ENCODE peak calls at places on chromosomes 11 and 22, in nine cellular contexts. C is OCI-LY7; D is stimulated activated CD4-positive, alpha-beta T cell treated with anti-CD3 and anti-CD28 coated beads, Interleukin-12 subunit alpha, Interleukin-12 subunit beta, amount 100 ng/mL, for 48 hours; M is pancreas; K is hypothalamus; L is iris pigment epithelial cell; U is mammary epithelial cell; S is ACHN; I is transverse colon. Q is an unnamed sample.

GRCh38 chr11:64210301-64211020 is 3.9 kb downstream of the FERMT3 start:
- DNase-seq in C (no peak), U (no peak), K (no peak), S (no peak), I (no peak), D (no peak), M (peak; percentile 16), L (no peak), Q (no peak)

GRCh38 chr11:35237345-35237744 is 98.4 kb downstream of the CD44 start:
- DNase-seq in C (no peak), D (no peak), S (no peak), I (no peak), U (no peak), L (no peak), M (no peak), K (no peak), Q (no peak)

GRCh38 chr22:37411655-37412054 is 15.6 kb downstream of the ELFN2 start:
- DNase-seq in D (no peak), C (no peak), M (no peak), L (no peak), I (no peak), K (no peak), U (no peak), S (no peak), Q (no peak)

GRCh38 chr11:116579857-116580727 is 192.7 kb downstream of the BUD13 start:
- DNase-seq in L (no peak), M (no peak), I (no peak), K (peak; percentile 17), U (no peak), D (no peak), S (no peak), C (no peak), Q (no peak)

GRCh38 chr22:41288245-41288946 is 2.4 kb upstream of the RANGAP1 start:
- DNase-seq in K (no peak), L (peak; percentile 71), S (peak; percentile 80), U (peak; percentile 93), M (peak; percentile 59), D (no peak), C (no peak), I (peak; percentile 35), Q (no peak)

GRCh38 chr11:94674005-94674491 is 94.1 kb upstream of the AMOTL1 start:
- DNase-seq in U (peak; percentile 51), M (no peak), S (no peak), D (no peak), I (no peak), K (no peak), L (no peak), C (no peak), Q (no peak)

GRCh38 chr11:65695459-65696241 is 16.4 kb upstream of the KAT5 start:
- DNase-seq in I (peak; percentile 82), L (no peak), K (no peak), D (no peak), M (peak; percentile 70), U (peak; percentile 57), S (no peak), C (no peak), Q (no peak)

GRCh38 chr11:68036717-68037239 is 2.0 kb upstream of the TCIRG1 start:
- DNase-seq in L (no peak), I (peak; percentile 65), K (no peak), C (no peak), S (no peak), M (peak; percentile 68), U (no peak), D (no peak), Q (no peak)

GRCh38 chr11:34143048-34143447 is 37.6 kb downstream of the NAT10 start:
- DNase-seq in D (no peak), C (no peak), S (no peak), L (no peak), I (no peak), M (no peak), K (no peak), U (no peak), Q (no peak)

GRCh38 chr11:72584933-72585597 is 89.2 kb downstream of the PDE2A start:
- DNase-seq in U (no peak), M (no peak), C (no peak), S (no peak), L (no peak), K (no peak), I (no peak), D (no peak), Q (no peak)

GRCh38 chr11:3080104-3080503 is 22.9 kb upstream of the CARS1 start:
- DNase-seq in M (no peak), L (peak; percentile 54), S (no peak), U (no peak), C (no peak), K (no peak), D (no peak), I (no peak), Q (no peak)

GRCh38 chr22:31898406-31898805 is 45.9 kb upstream of the YWHAH start:
- DNase-seq in I (no peak), D (no peak), C (no peak), K (no peak), M (no peak), S (no peak), U (no peak), L (no peak), Q (no peak)

GRCh38 chr11:1784761-1785650 is 21.3 kb upstream of the CTSD start:
- DNase-seq in S (no peak), M (no peak), D (no peak), U (no peak), K (no peak), C (no peak), L (no peak), I (no peak), Q (no peak)

GRCh38 chr11:26344647-26345046 is 12.7 kb downstream of the ANO3 start:
- DNase-seq in L (peak; percentile 9), M (no peak), D (no peak), U (no peak), C (no peak), K (no peak), I (no peak), S (no peak), Q (no peak)

GRCh38 chr11:122697636-122698167 is 42.2 kb downstream of the UBASH3B start:
- DNase-seq in D (no peak), U (peak; percentile 77), M (no peak), I (no peak), C (peak; percentile 98), S (no peak), L (peak; percentile 81), K (no peak), Q (no peak)

GRCh38 chr11:105000797-105001196 is 22.2 kb downstream of the CASP5 start:
- DNase-seq in S (peak; percentile 12), L (no peak), K (no peak), C (peak; percentile 19), U (no peak), I (peak; percentile 29), D (peak; percentile 61), M (no peak), Q (no peak)

GRCh38 chr11:6608726-6609501 is 3.1 kb downstream of the TAF10 start:
- DNase-seq in I (no peak), M (no peak), L (no peak), K (no peak), S (no peak), D (no peak), C (no peak), U (no peak), Q (no peak)

GRCh38 chr11:6655020-6655789 is 404 bp downstream of the DCHS1 start:
- DNase-seq in L (no peak), D (no peak), S (no peak), U (no peak), I (no peak), M (no peak), K (no peak), C (no peak), Q (no peak)

GRCh38 chr22:37334859-37335818 is 52.8 kb downstream of the CYTH4 start:
- DNase-seq in U (no peak), K (no peak), M (no peak), C (no peak), S (no peak), I (no peak), L (no peak), D (no peak), Q (no peak)

GRCh38 chr11:121451178-121451981 is 734 bp upstream of the SORL1 start:
- DNase-seq in C (peak; percentile 79), S (no peak), I (peak; percentile 90), D (no peak), M (no peak), K (no peak), L (no peak), U (no peak), Q (no peak)

GRCh38 chr11:65150513-65151271 is 16.4 kb upstream of the SYVN1 start:
- DNase-seq in L (peak; percentile 66), I (peak; percentile 89), D (peak; percentile 14), C (no peak), S (peak; percentile 78), K (peak; percentile 79), U (peak; percentile 93), M (peak; percentile 89), Q (no peak)

GRCh38 chr11:62004473-62004872 is 37.0 kb upstream of the FTH1 start:
- DNase-seq in U (peak; percentile 32), S (no peak), K (no peak), M (peak; percentile 43), D (no peak), C (no peak), I (peak; percentile 33), L (peak; percentile 95), Q (no peak)

GRCh38 chr11:380491-380890 is 11.2 kb downstream of the B4GALNT4 start:
- DNase-seq in U (no peak), C (no peak), M (no peak), D (no peak), L (no peak), I (no peak), S (no peak), K (no peak), Q (no peak)

GRCh38 chr11:127381247-127381646 is 380.7 kb upstream of the KIRREL3 start:
- DNase-seq in I (peak; percentile 16), L (no peak), M (no peak), K (no peak), D (no peak), S (no peak), U (no peak), C (no peak), Q (no peak)

GRCh38 chr11:72831521-72832300 is 17.5 kb downstream of the ATG16L2 start:
- DNase-seq in M (peak; percentile 76), S (peak; percentile 70), U (peak; percentile 61), L (peak; percentile 70), K (peak; percentile 64), D (peak; percentile 47), C (peak; percentile 70), I (peak; percentile 83), Q (no peak)

GRCh38 chr22:32745251-32745995 is 56.1 kb upstream of the TIMP3 start:
- DNase-seq in M (no peak), D (no peak), U (peak; percentile 73), C (no peak), I (peak; percentile 20), S (no peak), L (no peak), K (no peak), Q (no peak)

GRCh38 chr11:31240340-31240904 is 129.1 kb downstream of the DCDC1 start:
- DNase-seq in I (no peak), U (peak; percentile 29), L (peak; percentile 56), M (peak; percentile 15), S (peak; percentile 63), K (no peak), C (peak; percentile 39), D (peak; percentile 9), Q (no peak)

Q was measured in cortex of kidney.